ENCODE peak calls at places on chromosomes 2 and 18, in five cellular contexts. J is astrocyte of the spinal cord, C is dorsolateral prefrontal cortex, B is body of pancreas, T is HepG2. Q is an unnamed sample.

GRCh38 chr2:40455661-40456060 is 3.8 kb upstream of the SLC8A1 start:
- DNase-seq in T (no peak), C (no peak), B (peak), J (no peak), Q (no peak)

GRCh38 chr2:219622472-219622871 is 5.0 kb upstream of the SLC4A3 start:
- DNase-seq in B (no peak), T (no peak), J (no peak), C (no peak), Q (no peak)

GRCh38 chr18:10194592-10194991 is 259.8 kb upstream of the APCDD1 start:
- DNase-seq in J (no peak), T (no peak), B (no peak), C (no peak), Q (peak)

GRCh38 chr18:456361-456821 is 44.1 kb downstream of the COLEC12 start:
- DNase-seq in J (peak), C (no peak), B (peak), T (no peak), Q (peak)

GRCh38 chr2:28268386-28268785 is 124.3 kb upstream of the FOSL2 start:
- DNase-seq in C (no peak), J (no peak), T (no peak), B (no peak), Q (peak)

GRCh38 chr2:224308267-224308911 is 93.5 kb downstream of the FAM124B start:
- DNase-seq in C (no peak), T (no peak), J (no peak), B (no peak), Q (no peak)

GRCh38 chr2:146239392-146240135 is 1605.3 kb upstream of the ACVR2A start:
- DNase-seq in J (peak), T (no peak), C (no peak), B (no peak), Q (peak)

GRCh38 chr2:149077861-149078260 is 39.4 kb downstream of the LYPD6B start:
- DNase-seq in B (no peak), T (no peak), C (no peak), J (no peak), Q (no peak)

GRCh38 chr18:48915621-48916425 is 34.9 kb downstream of the SMAD7 start:
- DNase-seq in T (no peak), C (no peak), J (no peak), B (no peak), Q (no peak)

GRCh38 chr2:178275600-178275999 is 81.3 kb downstream of the OSBPL6 start:
- DNase-seq in B (peak), C (no peak), T (no peak), J (no peak), Q (no peak)

GRCh38 chr2:7738596-7738995 is 821.4 kb downstream of the RNF144A start:
- DNase-seq in B (no peak), J (no peak), T (no peak), C (no peak), Q (no peak)

GRCh38 chr2:121529439-121530209 is 1.1 kb upstream of the RNU4ATAC start:
- DNase-seq in B (peak), J (peak), T (peak), C (peak), Q (peak)

GRCh38 chr2:191976436-191976835 is 129.5 kb upstream of the CAVIN2 start:
- DNase-seq in C (no peak), J (peak), B (no peak), T (no peak), Q (peak)

GRCh38 chr2:196489366-196489765 is 150.1 kb upstream of the CCDC150 start:
- DNase-seq in B (no peak), T (no peak), J (no peak), C (no peak), Q (no peak)

GRCh38 chr18:49071776-49072175 is 121.0 kb upstream of the SMAD7 start:
- DNase-seq in J (no peak), B (no peak), C (no peak), T (no peak), Q (no peak)

GRCh38 chr2:239212553-239213419 is 188.0 kb downstream of the HDAC4 start:
- DNase-seq in T (no peak), B (no peak), C (no peak), J (no peak), Q (no peak)

GRCh38 chr2:208077286-208077685 is 47.0 kb downstream of the CRYGD start:
- DNase-seq in B (no peak), T (no peak), J (peak), C (no peak), Q (peak)

GRCh38 chr2:113973856-113974255 is 84.0 kb downstream of the ACTR3 start:
- DNase-seq in B (no peak), J (no peak), T (no peak), C (no peak), Q (no peak)

DNA sequence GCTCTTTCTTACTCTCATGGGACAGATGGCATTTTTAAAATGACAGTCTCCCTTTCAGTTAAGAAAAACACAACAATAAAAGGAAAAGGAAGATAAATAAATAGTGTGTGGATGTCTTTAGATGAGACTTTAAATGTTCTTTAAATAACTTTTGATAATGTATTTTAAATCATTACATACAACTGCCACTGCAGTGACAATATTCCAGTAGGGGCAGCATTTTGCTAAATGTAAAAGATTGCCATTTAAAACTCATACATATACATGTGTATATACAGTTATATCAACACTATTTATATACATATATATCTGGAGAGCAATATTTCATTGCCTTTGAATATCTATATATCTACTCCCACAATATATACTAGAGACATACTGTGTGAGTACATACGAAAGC is 90.7 kb downstream of the INO80D start:
- DNase-seq in B (no peak), J (no peak), C (no peak), T (no peak), Q (no peak)
- TF ChIP-seq CTCF in B (no peak), J (peak), C (no peak), T (no peak), Q (peak)

GRCh38 chr2:96509114-96509846 is 4.1 kb upstream of the NEURL3 start:
- DNase-seq in J (peak), B (peak), C (peak), T (peak), Q (peak)
- H3K4me3 ChIP-seq in J (no peak), B (no peak), C (no peak), T (peak), Q (no peak)

DNA sequence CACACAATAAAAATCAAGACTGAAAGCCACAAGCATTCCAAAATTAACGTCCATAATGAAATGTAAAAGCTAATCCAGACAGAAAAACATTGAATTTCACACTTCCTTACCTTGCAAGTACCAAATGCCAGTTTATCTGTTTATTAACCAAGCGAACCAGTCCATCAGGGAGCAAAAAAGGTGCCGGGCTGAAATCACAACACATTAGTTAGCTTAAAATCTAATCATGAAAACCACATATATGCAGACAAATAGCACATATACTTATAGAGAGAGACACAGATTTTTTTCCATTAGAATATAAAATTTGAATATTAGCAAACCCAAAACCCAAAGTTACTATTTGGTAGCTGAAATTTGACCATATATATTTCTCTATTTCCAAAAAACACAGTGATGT is 7.2 kb downstream of the NBAS start:
- DNase-seq in J (no peak), C (no peak), T (no peak), B (no peak), Q (no peak)
- TF ChIP-seq CTCF in J (no peak), C (no peak), T (no peak), B (no peak), Q (no peak)

GRCh38 chr18:58218111-58218510 is 174.1 kb downstream of the NEDD4L start:
- DNase-seq in T (no peak), C (no peak), B (no peak), J (no peak), Q (peak)
- H3K4me3 ChIP-seq in T (no peak), C (no peak), B (no peak), J (no peak), Q (no peak)

GRCh38 chr2:102253140-102253752 is 58.1 kb upstream of the IL1RL1 start:
- DNase-seq in T (no peak), J (no peak), B (no peak), C (no peak), Q (peak)

GRCh38 chr2:102251042-102251848 is 60.1 kb upstream of the IL1RL1 start:
- DNase-seq in J (peak), T (peak), C (peak), B (peak), Q (peak)

GRCh38 chr2:102256281-102256680 is 55.1 kb upstream of the IL1RL1 start:
- DNase-seq in J (peak), T (no peak), B (no peak), C (no peak), Q (peak)

GRCh38 chr2:102251849-102252203 is 59.5 kb upstream of the IL1RL1 start:
- DNase-seq in C (no peak), J (no peak), T (no peak), B (no peak), Q (no peak)

DNA sequence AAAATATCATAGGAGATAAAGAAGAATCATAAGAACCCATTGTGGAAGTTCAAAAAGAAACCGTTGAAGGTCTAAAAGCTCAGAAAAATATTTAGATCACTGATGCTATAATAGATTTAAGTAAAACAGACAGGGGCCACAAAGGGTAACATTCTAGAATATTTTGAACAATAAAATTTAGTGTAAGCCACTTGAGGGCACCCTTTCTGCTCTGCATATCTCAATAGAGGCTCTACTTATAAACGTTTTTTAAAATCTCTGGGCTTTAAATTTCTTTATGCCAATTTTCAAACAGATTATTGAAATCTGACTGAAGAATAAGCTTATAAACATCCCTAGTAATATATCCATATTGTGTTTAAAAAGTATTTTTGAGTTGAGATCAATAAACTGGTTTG is 57.6 kb upstream of the IL1RL1 start:
- DNase-seq in C (no peak), J (peak), T (no peak), B (no peak), Q (peak)
- TF ChIP-seq CTCF in C (no peak), J (peak), T (no peak), B (no peak), Q (peak)

GRCh38 chr2:65640793-65641103 is 208.3 kb upstream of the SPRED2 start:
- DNase-seq in J (no peak), B (no peak), C (no peak), T (no peak), Q (no peak)
- H3K4me3 ChIP-seq in J (no peak), B (no peak), C (no peak), T (no peak), Q (no peak)